ENCODE peak calls at places on chromosome 2, in ten cellular contexts. One of them, this sample, is unnamed.
A peak's percentile ranks its signal among the peaks of the same experiment; 100 is the strongest.

GRCh38 chr2:219656523-219656922 is 29.1 kb downstream of the SLC4A3 start:
- DNase-seq in ovary: no peak
- DNase-seq in IMR-90: peak; percentile 58
- DNase-seq in tibial nerve: no peak
- DNase-seq in body of pancreas: no peak
- DNase-seq in K562: no peak
- DNase-seq in sigmoid colon: no peak
- DNase-seq in testis: no peak
- DNase-seq in endothelial cell of umbilical vein: no peak
- DNase-seq in esophagus squamous epithelium: no peak
- DNase-seq in this sample: no peak

GRCh38 chr2:43676322-43677050 is at the start of gene C1GALT1C1L:
- DNase-seq in esophagus squamous epithelium: no peak
- DNase-seq in IMR-90: peak; percentile 66
- DNase-seq in K562: peak; percentile 69
- DNase-seq in tibial nerve: peak; percentile 18
- DNase-seq in body of pancreas: peak; percentile 68
- DNase-seq in sigmoid colon: peak; percentile 92
- DNase-seq in testis: peak; percentile 82
- DNase-seq in ovary: peak; percentile 66
- DNase-seq in endothelial cell of umbilical vein: peak; percentile 55
- DNase-seq in this sample: peak; percentile 67

GRCh38 chr2:237689569-237690131 is 62.3 kb downstream of the LRRFIP1 start:
- DNase-seq in testis: no peak
- DNase-seq in esophagus squamous epithelium: no peak
- DNase-seq in body of pancreas: peak; percentile 62
- DNase-seq in tibial nerve: no peak
- DNase-seq in sigmoid colon: peak; percentile 84
- DNase-seq in IMR-90: no peak
- DNase-seq in K562: no peak
- DNase-seq in ovary: no peak
- DNase-seq in endothelial cell of umbilical vein: no peak
- DNase-seq in this sample: peak; percentile 65

GRCh38 chr2:236679906-236680305 is 110.3 kb downstream of the ACKR3 start:
- DNase-seq in endothelial cell of umbilical vein: no peak
- DNase-seq in ovary: no peak
- DNase-seq in esophagus squamous epithelium: no peak
- DNase-seq in body of pancreas: no peak
- DNase-seq in IMR-90: peak; percentile 40
- DNase-seq in testis: no peak
- DNase-seq in sigmoid colon: no peak
- DNase-seq in tibial nerve: no peak
- DNase-seq in K562: no peak
- DNase-seq in this sample: no peak

GRCh38 chr2:186599186-186599778 is 9.4 kb downstream of the ITGAV start:
- DNase-seq in tibial nerve: no peak
- DNase-seq in esophagus squamous epithelium: no peak
- DNase-seq in sigmoid colon: no peak
- DNase-seq in body of pancreas: no peak
- DNase-seq in ovary: no peak
- DNase-seq in testis: peak; percentile 56
- DNase-seq in endothelial cell of umbilical vein: peak; percentile 65
- DNase-seq in IMR-90: peak; percentile 23
- DNase-seq in K562: no peak
- DNase-seq in this sample: no peak

GRCh38 chr2:71277536-71278103 is 50.7 kb upstream of the PAIP2B start:
- DNase-seq in body of pancreas: peak; percentile 19
- DNase-seq in IMR-90: no peak
- DNase-seq in sigmoid colon: no peak
- DNase-seq in testis: peak; percentile 41
- DNase-seq in esophagus squamous epithelium: no peak
- DNase-seq in ovary: no peak
- DNase-seq in K562: no peak
- DNase-seq in tibial nerve: no peak
- DNase-seq in endothelial cell of umbilical vein: peak; percentile 44
- DNase-seq in this sample: peak; percentile 5

GRCh38 chr2:238257786-238258700 is 18.2 kb upstream of the HES6 start:
- DNase-seq in K562: no peak
- DNase-seq in IMR-90: no peak
- DNase-seq in esophagus squamous epithelium: no peak
- DNase-seq in ovary: no peak
- DNase-seq in endothelial cell of umbilical vein: no peak
- DNase-seq in body of pancreas: no peak
- DNase-seq in tibial nerve: no peak
- DNase-seq in sigmoid colon: peak; percentile 46
- DNase-seq in testis: no peak
- DNase-seq in this sample: no peak

GRCh38 chr2:179840840-179841239 is 20.6 kb downstream of the ZNF385B start:
- DNase-seq in body of pancreas: no peak
- DNase-seq in testis: no peak
- DNase-seq in tibial nerve: no peak
- DNase-seq in K562: no peak
- DNase-seq in sigmoid colon: no peak
- DNase-seq in esophagus squamous epithelium: no peak
- DNase-seq in IMR-90: no peak
- DNase-seq in endothelial cell of umbilical vein: no peak
- DNase-seq in ovary: no peak
- DNase-seq in this sample: no peak

GRCh38 chr2:241355983-241356870 is at the start of gene FARP2:
- DNase-seq in endothelial cell of umbilical vein: peak; percentile 99
- DNase-seq in IMR-90: peak; percentile 98
- DNase-seq in ovary: peak; percentile 99
- DNase-seq in testis: peak; percentile 100
- DNase-seq in tibial nerve: peak; percentile 100
- DNase-seq in esophagus squamous epithelium: peak; percentile 98
- DNase-seq in sigmoid colon: peak; percentile 100
- DNase-seq in K562: peak; percentile 95
- DNase-seq in body of pancreas: peak; percentile 100
- DNase-seq in this sample: peak; percentile 100
- TF ChIP-seq POLR2A in endothelial cell of umbilical vein: peak; percentile 89
- TF ChIP-seq POLR2A in IMR-90: peak; percentile 93
- TF ChIP-seq POLR2A in ovary: peak; percentile 81
- TF ChIP-seq POLR2A in testis: peak; percentile 20
- TF ChIP-seq POLR2A in tibial nerve: peak; percentile 86
- TF ChIP-seq POLR2A in esophagus squamous epithelium: peak; percentile 41
- TF ChIP-seq POLR2A in sigmoid colon: no peak
- TF ChIP-seq POLR2A in K562: peak; percentile 67
- TF ChIP-seq POLR2A in body of pancreas: peak; percentile 66
- TF ChIP-seq POLR2A in this sample: peak; percentile 85

GRCh38 chr2:28509361-28509760 is 13.5 kb downstream of the PLB1 start:
- DNase-seq in sigmoid colon: no peak
- DNase-seq in IMR-90: no peak
- DNase-seq in esophagus squamous epithelium: no peak
- DNase-seq in body of pancreas: no peak
- DNase-seq in ovary: no peak
- DNase-seq in tibial nerve: no peak
- DNase-seq in K562: no peak
- DNase-seq in endothelial cell of umbilical vein: no peak
- DNase-seq in testis: no peak
- DNase-seq in this sample: peak; percentile 64
- H3K27me3 ChIP-seq in sigmoid colon: no peaks in the 10 kb centered on the region
- H3K27me3 ChIP-seq in IMR-90: peaks cover 47% of the 10 kb centered on the region
- H3K27me3 ChIP-seq in esophagus squamous epithelium: no peaks in the 10 kb centered on the region
- H3K27me3 ChIP-seq in body of pancreas: no peaks in the 10 kb centered on the region
- H3K27me3 ChIP-seq in ovary: no peaks in the 10 kb centered on the region
- H3K27me3 ChIP-seq in tibial nerve: no peaks in the 10 kb centered on the region
- H3K27me3 ChIP-seq in K562: peaks cover 6% of the 10 kb centered on the region
- H3K27me3 ChIP-seq in endothelial cell of umbilical vein: peaks cover 18% of the 10 kb centered on the region
- H3K27me3 ChIP-seq in testis: no peaks in the 10 kb centered on the region
- H3K27me3 ChIP-seq in this sample: no peaks in the 10 kb centered on the region

GRCh38 chr2:73823416-73823815 is 5.3 kb upstream of the STAMBP start:
- DNase-seq in tibial nerve: no peak
- DNase-seq in IMR-90: no peak
- DNase-seq in ovary: no peak
- DNase-seq in testis: no peak
- DNase-seq in body of pancreas: no peak
- DNase-seq in sigmoid colon: no peak
- DNase-seq in endothelial cell of umbilical vein: no peak
- DNase-seq in esophagus squamous epithelium: no peak
- DNase-seq in K562: no peak
- DNase-seq in this sample: no peak

GRCh38 chr2:73825408-73825807 is 3.4 kb upstream of the STAMBP start:
- DNase-seq in K562: no peak
- DNase-seq in ovary: no peak
- DNase-seq in testis: no peak
- DNase-seq in body of pancreas: no peak
- DNase-seq in tibial nerve: no peak
- DNase-seq in IMR-90: peak; percentile 52
- DNase-seq in esophagus squamous epithelium: no peak
- DNase-seq in sigmoid colon: no peak
- DNase-seq in endothelial cell of umbilical vein: no peak
- DNase-seq in this sample: no peak

GRCh38 chr2:73822991-73823390 is 5.8 kb upstream of the STAMBP start:
- DNase-seq in sigmoid colon: no peak
- DNase-seq in endothelial cell of umbilical vein: no peak
- DNase-seq in ovary: no peak
- DNase-seq in K562: no peak
- DNase-seq in tibial nerve: no peak
- DNase-seq in body of pancreas: no peak
- DNase-seq in IMR-90: no peak
- DNase-seq in esophagus squamous epithelium: no peak
- DNase-seq in testis: no peak
- DNase-seq in this sample: no peak

GRCh38 chr2:73822276-73822675 is 6.5 kb upstream of the STAMBP start:
- DNase-seq in tibial nerve: no peak
- DNase-seq in K562: no peak
- DNase-seq in ovary: no peak
- DNase-seq in sigmoid colon: no peak
- DNase-seq in testis: no peak
- DNase-seq in body of pancreas: no peak
- DNase-seq in IMR-90: no peak
- DNase-seq in esophagus squamous epithelium: no peak
- DNase-seq in endothelial cell of umbilical vein: no peak
- DNase-seq in this sample: no peak

DNA sequence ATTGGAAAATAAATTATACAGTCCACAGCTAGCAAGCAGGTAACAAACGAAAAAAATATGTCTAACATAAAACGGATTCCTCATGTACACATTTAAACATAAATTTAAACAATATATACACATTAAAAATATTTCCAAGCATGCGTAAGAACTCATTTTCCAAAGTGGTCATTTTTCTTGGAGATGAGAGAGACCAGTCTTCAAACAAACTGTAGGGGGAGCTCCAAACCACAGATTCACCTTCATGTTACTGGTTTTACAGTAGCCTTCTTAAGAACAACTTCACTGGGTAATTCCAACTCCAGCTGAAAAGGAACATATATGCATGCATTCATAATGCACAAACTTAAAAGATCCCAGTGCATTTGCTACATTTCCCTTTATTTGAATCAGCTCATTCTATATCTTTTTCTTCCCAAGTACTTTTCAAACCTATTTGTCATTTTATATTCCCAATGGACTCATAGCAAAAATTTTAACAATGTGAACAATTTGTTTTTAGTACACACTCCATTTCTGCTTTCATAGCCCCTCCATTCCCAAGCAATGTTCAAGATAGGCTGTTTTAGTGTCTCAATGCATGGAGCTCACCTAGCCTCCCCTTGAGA is 4.7 kb upstream of the STAMBP start:
- DNase-seq in IMR-90: peak; percentile 91
- DNase-seq in testis: peak; percentile 45
- DNase-seq in K562: peak; percentile 81
- DNase-seq in body of pancreas: peak; percentile 42
- DNase-seq in esophagus squamous epithelium: no peak
- DNase-seq in ovary: no peak
- DNase-seq in tibial nerve: no peak
- DNase-seq in sigmoid colon: no peak
- DNase-seq in endothelial cell of umbilical vein: peak; percentile 81
- DNase-seq in this sample: peak; percentile 8
- TF ChIP-seq CTCF in IMR-90: peak; percentile 91
- TF ChIP-seq CTCF in testis: peak; percentile 81
- TF ChIP-seq CTCF in K562: peak; percentile 78
- TF ChIP-seq CTCF in body of pancreas: peak; percentile 77
- TF ChIP-seq CTCF in esophagus squamous epithelium: peak; percentile 73
- TF ChIP-seq CTCF in ovary: peak; percentile 70
- TF ChIP-seq CTCF in tibial nerve: peak; percentile 75
- TF ChIP-seq CTCF in sigmoid colon: peak; percentile 73
- TF ChIP-seq CTCF in endothelial cell of umbilical vein: peak; percentile 76
- TF ChIP-seq CTCF in this sample: peak; percentile 84

DNA sequence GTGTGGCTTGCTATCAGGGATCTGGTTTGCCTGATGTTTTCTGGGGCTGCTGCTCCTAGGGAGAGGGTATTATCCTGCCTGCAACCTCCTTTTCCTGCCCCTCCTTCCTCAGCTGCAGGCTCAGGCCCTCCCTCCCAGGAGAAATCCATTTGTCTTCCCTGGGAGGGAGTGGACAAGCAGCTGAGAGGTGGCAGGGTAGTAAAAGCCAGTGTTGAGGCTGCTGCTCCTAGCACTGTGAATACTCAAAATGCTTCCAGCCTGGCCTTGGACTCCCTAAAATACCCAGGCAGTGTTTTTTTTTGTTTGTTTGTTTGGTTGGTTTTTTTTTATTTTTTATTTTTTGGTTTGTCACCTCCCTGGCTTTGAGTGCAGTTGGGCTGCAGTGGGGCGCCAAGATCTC is 13.5 kb downstream of the HOXD3 start:
- DNase-seq in tibial nerve: no peak
- DNase-seq in testis: no peak
- DNase-seq in sigmoid colon: no peak
- DNase-seq in IMR-90: no peak
- DNase-seq in ovary: no peak
- DNase-seq in endothelial cell of umbilical vein: peak; percentile 17
- DNase-seq in K562: no peak
- DNase-seq in body of pancreas: no peak
- DNase-seq in esophagus squamous epithelium: no peak
- DNase-seq in this sample: no peak
- TF ChIP-seq POLR2A in tibial nerve: no peak
- TF ChIP-seq POLR2A in testis: no peak
- TF ChIP-seq POLR2A in sigmoid colon: no peak
- TF ChIP-seq POLR2A in IMR-90: no peak
- TF ChIP-seq POLR2A in ovary: no peak
- TF ChIP-seq POLR2A in endothelial cell of umbilical vein: no peak
- TF ChIP-seq POLR2A in K562: no peak
- TF ChIP-seq POLR2A in body of pancreas: no peak
- TF ChIP-seq POLR2A in esophagus squamous epithelium: no peak
- TF ChIP-seq POLR2A in this sample: no peak